ENCODE peak calls at places on chromosomes 12 and 14, in four cellular contexts. G is H1, Y is GM12878, E is HepG2. W is an unnamed sample.

GRCh38 chr12:10331642-10332239 is 24.1 kb downstream of the KLRD1 start:
- DNase-seq in G (no peak), Y (no peak), E (peak; percentile 49), W (no peak)

GRCh38 chr14:103158688-103159087 is 35.4 kb downstream of the TNFAIP2 start:
- DNase-seq in G (no peak), Y (no peak), E (no peak), W (no peak)

GRCh38 chr12:25689996-25690501 is 137.0 kb upstream of the LMNTD1 start:
- DNase-seq in G (no peak), Y (no peak), E (no peak), W (no peak)

GRCh38 chr12:5914387-5915149 is 30.5 kb downstream of the ANO2 start:
- DNase-seq in G (no peak), Y (no peak), E (no peak), W (no peak)

GRCh38 chr14:90061849-90062794 is at the start of gene KCNK13:
- DNase-seq in G (peak; percentile 71), Y (no peak), E (no peak), W (peak; percentile 31)

GRCh38 chr14:67137744-67138371 is 51.4 kb upstream of the GARIN2 start:
- DNase-seq in G (no peak), Y (no peak), E (no peak), W (no peak)

GRCh38 chr12:3529281-3529680 is 38.3 kb downstream of the PRMT8 start:
- DNase-seq in G (no peak), Y (no peak), E (no peak), W (no peak)

GRCh38 chr12:103864710-103865109 is 23.7 kb upstream of the NT5DC3 start:
- DNase-seq in G (no peak), Y (no peak), E (peak; percentile 13), W (no peak)

GRCh38 chr12:4015225-4016076 is 142.3 kb upstream of the PARP11 start:
- DNase-seq in G (no peak), Y (no peak), E (peak; percentile 100), W (no peak)

GRCh38 chr12:53223391-53224267 is 8.4 kb downstream of the RARG start:
- DNase-seq in G (no peak), Y (no peak), E (no peak), W (no peak)

GRCh38 chr12:31989987-31990386 is 30.8 kb downstream of the RESF1 start:
- DNase-seq in G (no peak), Y (no peak), E (no peak), W (no peak)

GRCh38 chr14:67940894-67941455 is 121.4 kb downstream of the RAD51B start:
- DNase-seq in G (no peak), Y (no peak), E (no peak), W (no peak)

GRCh38 chr12:31650927-31651326 is 8.6 kb upstream of the ETFBKMT start:
- DNase-seq in G (no peak), Y (no peak), E (no peak), W (no peak)

GRCh38 chr12:87845995-87846483 is 183.2 kb downstream of the C12orf50 start:
- DNase-seq in G (no peak), Y (no peak), E (no peak), W (no peak)

GRCh38 chr12:87847147-87847546 is 182.1 kb downstream of the C12orf50 start:
- DNase-seq in G (no peak), Y (no peak), E (no peak), W (no peak)

GRCh38 chr12:87849074-87849473 is 180.1 kb downstream of the C12orf50 start:
- DNase-seq in G (no peak), Y (no peak), E (no peak), W (no peak)

GRCh38 chr12:87853448-87854003 is 175.7 kb downstream of the C12orf50 start:
- DNase-seq in G (no peak), Y (no peak), E (no peak), W (no peak)

DNA sequence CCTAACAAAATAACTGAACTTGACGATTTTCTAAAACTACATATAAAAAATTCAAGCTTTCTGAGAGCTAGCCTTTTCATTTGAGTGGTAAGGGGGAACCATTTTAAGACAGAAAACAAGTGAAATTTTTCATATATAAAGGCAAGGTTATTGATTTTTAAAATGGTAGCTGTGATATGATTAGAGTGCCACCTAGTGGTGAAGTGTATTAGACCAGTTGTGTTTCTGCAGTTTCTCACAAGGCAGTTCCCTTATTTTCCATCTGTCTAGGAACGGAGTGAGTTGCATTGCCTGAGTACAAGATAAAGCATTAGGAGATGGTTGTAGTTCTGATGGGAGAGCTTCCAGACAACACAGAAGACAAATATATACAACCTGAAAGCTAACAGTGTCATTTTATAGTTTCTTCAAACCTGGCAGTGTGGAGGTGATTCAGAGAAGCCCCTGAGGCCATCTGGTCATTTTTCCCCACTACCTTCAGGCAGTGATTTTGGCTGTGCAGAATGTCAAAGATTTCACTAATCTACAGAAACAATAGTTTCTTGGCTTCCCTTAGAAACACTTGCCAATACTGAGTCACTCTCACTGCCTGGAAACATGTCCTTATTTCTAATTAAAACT is 180.8 kb downstream of the C12orf50 start:
- DNase-seq in G (no peak), Y (peak; percentile 12), E (peak; percentile 25), W (no peak)
- TF ChIP-seq TAF1 in G (no peak), Y (no peak), E (no peak), W (no peak)

GRCh38 chr14:23375527-23376251 is 1.2 kb upstream of the CMTM5 start:
- DNase-seq in G (no peak), Y (no peak), E (no peak), W (no peak)

GRCh38 chr14:23372509-23372908 is at the start of gene IL25:
- DNase-seq in G (no peak), Y (no peak), E (no peak), W (no peak)

GRCh38 chr14:23370221-23370620 is 2.4 kb upstream of the IL25 start:
- DNase-seq in G (no peak), Y (no peak), E (no peak), W (no peak)

GRCh38 chr14:23371865-23372264 is 744 bp upstream of the IL25 start:
- DNase-seq in G (no peak), Y (no peak), E (no peak), W (no peak)

DNA sequence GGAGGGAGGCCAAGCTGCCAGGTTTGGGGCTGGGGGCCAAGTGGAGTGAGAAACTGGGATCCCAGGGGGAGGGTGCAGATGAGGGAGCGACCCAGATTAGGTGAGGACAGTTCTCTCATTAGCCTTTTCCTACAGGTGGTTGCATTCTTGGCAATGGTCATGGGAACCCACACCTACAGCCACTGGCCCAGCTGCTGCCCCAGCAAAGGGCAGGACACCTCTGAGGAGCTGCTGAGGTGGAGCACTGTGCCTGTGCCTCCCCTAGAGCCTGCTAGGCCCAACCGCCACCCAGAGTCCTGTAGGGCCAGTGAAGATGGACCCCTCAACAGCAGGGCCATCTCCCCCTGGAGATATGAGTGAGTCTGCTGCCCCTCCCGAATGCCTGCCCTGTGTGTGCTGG is 432 bp downstream of the IL25 start:
- DNase-seq in G (no peak), Y (no peak), E (no peak), W (no peak)
- TF ChIP-seq POLR2AphosphoS5 in G (no peak), Y (no peak), E (no peak), W (no peak)

GRCh38 chr12:49264466-49264872 is 413 bp upstream of the TUBA1C start:
- DNase-seq in G (no peak), Y (no peak), E (no peak), W (peak; percentile 52)
- TF ChIP-seq POLR2A in G (no peak), Y (no peak), E (no peak), W (no peak)

GRCh38 chr12:111318450-111318849 is 50.4 kb downstream of the PHETA1 start:
- DNase-seq in G (no peak), Y (no peak), E (no peak), W (no peak)

GRCh38 chr12:111319600-111320232 is 49.2 kb downstream of the PHETA1 start:
- DNase-seq in G (no peak), Y (no peak), E (no peak), W (no peak)

GRCh38 chr12:111322336-111323250 is 46.3 kb downstream of the PHETA1 start:
- DNase-seq in G (no peak), Y (no peak), E (no peak), W (no peak)

GRCh38 chr12:111320233-111321050 is 48.5 kb downstream of the PHETA1 start:
- DNase-seq in G (no peak), Y (no peak), E (no peak), W (no peak)

GRCh38 chr12:111321317-111321716 is 47.6 kb downstream of the PHETA1 start:
- DNase-seq in G (no peak), Y (no peak), E (no peak), W (no peak)
- TF ChIP-seq TAF1 in G (no peak), Y (no peak), E (no peak), W (no peak)

GRCh38 chr12:16606936-16607335 is 974 bp upstream of the LMO3 start:
- DNase-seq in G (no peak), Y (no peak), E (no peak), W (no peak)

GRCh38 chr12:16606117-16606200 is at the start of gene LMO3:
- DNase-seq in G (no peak), Y (no peak), E (no peak), W (no peak)

GRCh38 chr12:16604853-16605252 is 1.1 kb downstream of the LMO3 start:
- DNase-seq in G (peak; percentile 54), Y (no peak), E (no peak), W (no peak)

GRCh38 chr12:16606201-16606849 is 363 bp upstream of the LMO3 start:
- DNase-seq in G (peak; percentile 65), Y (no peak), E (no peak), W (no peak)

DNA sequence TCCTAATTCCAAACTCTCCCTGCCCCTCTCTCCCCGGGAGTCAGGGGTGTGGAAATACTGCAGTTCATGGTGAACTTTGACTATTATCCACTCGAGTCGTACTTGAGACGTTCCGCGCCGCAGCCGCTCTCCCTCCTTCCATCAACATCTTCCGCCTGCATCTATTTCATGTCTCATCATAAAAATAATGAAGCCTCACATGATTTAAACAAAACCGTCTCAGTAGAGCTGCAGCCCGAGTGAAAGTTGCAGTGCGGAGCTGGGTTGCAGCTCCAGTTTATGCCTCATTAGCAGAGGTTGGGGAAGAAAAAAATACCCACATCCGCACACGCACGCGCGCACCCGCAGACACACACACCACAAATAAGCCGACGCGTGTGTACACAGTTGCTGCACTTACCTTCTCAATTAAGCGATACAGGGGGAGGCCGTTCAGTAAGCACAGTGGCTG is 271 bp downstream of the LMO3 start:
- DNase-seq in G (no peak), Y (no peak), E (peak; percentile 9), W (no peak)
- TF ChIP-seq POLR2AphosphoS5 in G (no peak), Y (no peak), E (no peak), W (no peak)

W was measured in GM12892.